ENCODE peak calls at places on chromosomes 1 and 21, in five cellular contexts. Z is Right ventricle myocardium superior, E is DMS153, I is epithelial cell of prostate, P is renal cortical epithelial cell. O is an unnamed sample.

GRCh38 chr1:234701737-234702341 is 91.9 kb upstream of the IRF2BP2 start:
- DNase-seq in P (no peak), Z (no peak), I (no peak), E (no peak), O (no peak)

GRCh38 chr1:1629430-1630190 is 2.4 kb upstream of the MMP23B start:
- DNase-seq in E (no peak), P (no peak), I (no peak), Z (peak), O (no peak)

GRCh38 chr1:235093013-235093618 is 35.5 kb downstream of the TOMM20 start:
- DNase-seq in Z (peak), E (no peak), I (no peak), P (no peak), O (no peak)

GRCh38 chr1:52707927-52708655 is 9.9 kb upstream of the COA7 start:
- DNase-seq in P (peak), Z (no peak), I (no peak), E (no peak), O (no peak)

GRCh38 chr1:150551784-150552691 is 2.8 kb downstream of the ADAMTSL4 start:
- DNase-seq in P (peak), E (no peak), Z (peak), I (no peak), O (no peak)

GRCh38 chr1:2322065-2322571 is 69.2 kb downstream of the MORN1 start:
- DNase-seq in I (no peak), P (peak), E (no peak), Z (peak), O (no peak)

GRCh38 chr1:167127661-167128060 is 33.8 kb downstream of the STYXL2 start:
- DNase-seq in I (no peak), P (no peak), Z (no peak), E (no peak), O (no peak)

GRCh38 chr1:111202707-111203623 is 2.5 kb upstream of the DENND2D start:
- DNase-seq in P (peak), Z (no peak), I (no peak), E (no peak), O (no peak)

GRCh38 chr1:88985692-88986091 is 6.7 kb downstream of the KYAT3 start:
- DNase-seq in I (no peak), E (no peak), Z (no peak), P (no peak), O (no peak)

GRCh38 chr1:116586741-116587143 is 15.9 kb upstream of the CD58 start:
- DNase-seq in E (no peak), I (no peak), P (no peak), Z (no peak), O (no peak)

GRCh38 chr1:233412812-233413211 is 85.3 kb downstream of the MAP3K21 start:
- DNase-seq in P (peak), E (no peak), I (no peak), Z (no peak), O (no peak)

GRCh38 chr1:156489166-156489934 is 11.2 kb downstream of the MEF2D start:
- DNase-seq in E (no peak), Z (peak), P (no peak), I (no peak), O (no peak)

GRCh38 chr1:161486806-161487482 is 18.3 kb upstream of the FCGR2A start:
- DNase-seq in Z (no peak), E (peak), P (peak), I (peak), O (no peak)

GRCh38 chr21:15141236-15141970 is 76.6 kb upstream of the NRIP1 start:
- DNase-seq in I (no peak), P (peak), Z (no peak), E (peak), O (no peak)

GRCh38 chr1:19768321-19769210 is 31.1 kb downstream of the TMCO4 start:
- DNase-seq in I (no peak), E (no peak), P (no peak), Z (no peak), O (no peak)

GRCh38 chr1:193013005-193013404 is 46.2 kb downstream of the UCHL5 start:
- DNase-seq in P (peak), E (no peak), I (no peak), Z (no peak), O (no peak)

GRCh38 chr1:92017656-92018055 is 12.1 kb upstream of the EPHX4 start:
- DNase-seq in P (no peak), Z (no peak), E (no peak), I (no peak), O (no peak)

GRCh38 chr1:54499097-54500029 is 48.7 kb upstream of the ACOT11 start:
- DNase-seq in E (peak), I (no peak), Z (no peak), P (peak), O (no peak)

GRCh38 chr1:230307213-230307612 is 118.9 kb downstream of the PGBD5 start:
- DNase-seq in I (peak), Z (no peak), E (no peak), P (peak), O (no peak)

GRCh38 chr1:182227864-182228547 is 163.6 kb downstream of the GLUL start:
- DNase-seq in I (no peak), E (peak), Z (no peak), P (no peak), O (no peak)

GRCh38 chr1:44072204-44072603 is 40.9 kb upstream of the SLC6A9 start:
- DNase-seq in I (no peak), Z (no peak), E (no peak), P (peak), O (no peak)

GRCh38 chr1:235102993-235103411 is 25.6 kb downstream of the TOMM20 start:
- DNase-seq in P (no peak), Z (no peak), I (no peak), E (no peak), O (no peak)

GRCh38 chr1:51418384-51418959 is 88.1 kb upstream of the TTC39A start:
- DNase-seq in E (no peak), Z (no peak), I (no peak), P (no peak), O (no peak)

GRCh38 chr1:9180077-9180819 is 51.3 kb upstream of the GPR157 start:
- DNase-seq in E (no peak), P (no peak), I (no peak), Z (no peak), O (no peak)

GRCh38 chr1:147073062-147073432 is 99.2 kb downstream of the PRKAB2 start:
- DNase-seq in E (no peak), I (no peak), P (no peak), Z (no peak), O (no peak)

GRCh38 chr1:163351912-163352311 is 30.2 kb downstream of the NUF2 start:
- DNase-seq in Z (no peak), I (no peak), E (no peak), P (no peak), O (no peak)